ENCODE peak calls at places on chromosomes 12 and 14, in ten cellular contexts. R, L, U, B, W, N, D, Z, T and A are unnamed samples.
A peak's percentile ranks its signal among the peaks of the same experiment; 100 is the strongest.

GRCh38 chr12:16437281-16437816 is 89.9 kb downstream of the MGST1 start:
- DNase-seq in W (no peak), U (no peak), D (no peak), Z (no peak), L (no peak), R (no peak), N (no peak), B (peak; percentile 72), T (no peak), A (no peak)

GRCh38 chr12:89363084-89363483 is 10.8 kb upstream of the DUSP6 start:
- DNase-seq in D (no peak), B (no peak), U (no peak), T (no peak), L (no peak), Z (no peak), R (no peak), N (no peak), W (no peak), A (no peak)

GRCh38 chr12:39235990-39236767 is 206.7 kb downstream of the KIF21A start:
- DNase-seq in T (no peak), Z (no peak), L (no peak), W (no peak), D (no peak), U (no peak), B (no peak), R (no peak), N (no peak), A (no peak)

GRCh38 chr14:94524093-94524492 is 14.8 kb upstream of the SERPINA12 start:
- DNase-seq in U (no peak), D (no peak), N (no peak), Z (no peak), T (no peak), B (no peak), W (no peak), R (no peak), L (no peak), A (no peak)

GRCh38 chr12:109098142-109098652 is 800 bp downstream of the UNG start:
- DNase-seq in Z (no peak), N (no peak), B (peak; percentile 67), R (no peak), T (no peak), U (no peak), L (peak; percentile 30), D (no peak), W (peak; percentile 24), A (no peak)

GRCh38 chr14:103142903-103143302 is 19.6 kb downstream of the TNFAIP2 start:
- DNase-seq in Z (no peak), B (no peak), D (no peak), W (no peak), T (no peak), R (no peak), N (no peak), L (no peak), U (no peak), A (no peak)

GRCh38 chr12:51056242-51056641 is 8.1 kb downstream of the LETMD1 start:
- DNase-seq in R (no peak), T (no peak), Z (no peak), D (no peak), U (no peak), N (no peak), L (no peak), W (no peak), B (no peak), A (no peak)

GRCh38 chr12:124305776-124306685 is 11.1 kb downstream of the RFLNA start:
- DNase-seq in W (no peak), B (no peak), D (no peak), N (no peak), R (no peak), U (no peak), Z (no peak), T (no peak), L (no peak), A (no peak)

GRCh38 chr14:104283197-104284106 is 145.1 kb downstream of the KIF26A start:
- DNase-seq in L (no peak), U (no peak), Z (peak; percentile 23), W (no peak), R (no peak), B (no peak), N (no peak), T (no peak), D (no peak), A (no peak)

GRCh38 chr12:16605666-16606116 is 271 bp downstream of the LMO3 start:
- DNase-seq in B (peak; percentile 28), W (no peak), T (no peak), U (no peak), R (no peak), N (no peak), D (no peak), L (no peak), Z (no peak), A (no peak)

GRCh38 chr14:101248056-101248725 is 313.1 kb upstream of the DIO3 start:
- DNase-seq in N (no peak), Z (no peak), R (no peak), L (no peak), U (no peak), D (no peak), B (no peak), W (no peak), T (no peak), A (no peak)